ENCODE peak calls at places on chromosomes 6 and 20, in five cellular contexts. O, Z, M, A and T are unnamed samples.

GRCh38 chr6:72374864-72375263 is 247.0 kb upstream of the KCNQ5 start:
- DNase-seq in O (no peak), Z (no peak), M (no peak), A (no peak), T (no peak)

GRCh38 chr6:159884720-159885119 is 6.1 kb upstream of the MAS1 start:
- DNase-seq in O (no peak), Z (no peak), M (no peak), A (no peak), T (no peak)

GRCh38 chr6:11218827-11219826 is 13.3 kb downstream of the NEDD9 start:
- DNase-seq in O (no peak), Z (no peak), M (no peak), A (peak), T (no peak)

GRCh38 chr6:32576261-32576660 is 13.4 kb downstream of the HLA-DRB1 start:
- DNase-seq in O (no peak), Z (no peak), M (no peak), A (no peak), T (no peak)

GRCh38 chr6:35008858-35009257 is 119.8 kb downstream of the ANKS1A start:
- DNase-seq in O (no peak), Z (no peak), M (no peak), A (no peak), T (no peak)

GRCh38 chr6:1575213-1576041 is 34.3 kb upstream of the FOXC1 start:
- DNase-seq in O (no peak), Z (no peak), M (no peak), A (peak), T (no peak)

GRCh38 chr6:123687864-123688263 is 51.1 kb upstream of the TRDN start:
- DNase-seq in O (no peak), Z (no peak), M (no peak), A (no peak), T (no peak)

GRCh38 chr6:17884501-17885039 is 102.9 kb downstream of the KIF13A start:
- DNase-seq in O (no peak), Z (no peak), M (no peak), A (no peak), T (no peak)

GRCh38 chr6:169344651-169345050 is 91.0 kb upstream of the THBS2 start:
- DNase-seq in O (no peak), Z (no peak), M (no peak), A (peak), T (no peak)

GRCh38 chr6:148524976-148525375 is 182.3 kb downstream of the SASH1 start:
- DNase-seq in O (no peak), Z (no peak), M (no peak), A (peak), T (no peak)

GRCh38 chr20:38927902-38928578 is 1.8 kb downstream of the FAM83D start:
- DNase-seq in O (no peak), Z (no peak), M (no peak), A (no peak), T (no peak)

GRCh38 chr6:31576897-31577341 is 1.6 kb downstream of the TNF start:
- DNase-seq in O (peak), Z (peak), M (no peak), A (no peak), T (no peak)

GRCh38 chr6:153172815-153173214 is 41.7 kb upstream of the RGS17 start:
- DNase-seq in O (no peak), Z (no peak), M (no peak), A (no peak), T (no peak)

GRCh38 chr6:106569444-106569843 is 59.9 kb downstream of the RTN4IP1 start:
- DNase-seq in O (no peak), Z (no peak), M (no peak), A (no peak), T (no peak)

GRCh38 chr6:101926149-101926925 is 532.8 kb downstream of the GRIK2 start:
- DNase-seq in O (no peak), Z (no peak), M (no peak), A (no peak), T (no peak)

GRCh38 chr6:39221746-39222641 is 7.3 kb downstream of the KCNK5 start:
- DNase-seq in O (no peak), Z (no peak), M (no peak), A (no peak), T (no peak)

GRCh38 chr6:169251371-169251802 is 2.3 kb downstream of the THBS2 start:
- DNase-seq in O (no peak), Z (no peak), M (no peak), A (peak), T (no peak)

GRCh38 chr6:95383878-95384277 is 193.5 kb upstream of the MANEA start:
- DNase-seq in O (no peak), Z (no peak), M (no peak), A (no peak), T (no peak)

GRCh38 chr20:62815066-62815991 is 1.5 kb upstream of the COL9A3 start:
- DNase-seq in O (no peak), Z (no peak), M (no peak), A (peak), T (no peak)

GRCh38 chr6:106757267-106757666 is 127.9 kb downstream of the QRSL1 start:
- DNase-seq in O (no peak), Z (no peak), M (no peak), A (no peak), T (no peak)